ENCODE peak calls at places on chromosomes 4 and X, in seven cellular contexts. E is PC-3, X is mesendoderm, R is GM23248, Z is SK-N-SH, D is cardiac muscle cell, O is substantia nigra. K is an unnamed sample.
A peak's percentile ranks its signal among the peaks of the same experiment; 100 is the strongest.

GRCh38 chrX:69025802-69026301 is 139.4 kb downstream of the PJA1 start:
- DNase-seq in E (peak; percentile 94), O (no peak), D (no peak), X (no peak), Z (no peak), R (peak; percentile 28), K (no peak)

GRCh38 chr4:174244441-174244840 is 39.0 kb downstream of the FBXO8 start:
- DNase-seq in O (no peak), X (no peak), E (peak; percentile 35), R (peak; percentile 50), D (no peak), Z (no peak), K (no peak)

GRCh38 chr4:147773261-147774184 is 41.6 kb downstream of the ARHGAP10 start:
- DNase-seq in O (no peak), X (peak; percentile 33), R (peak; percentile 55), E (peak; percentile 39), D (no peak), Z (no peak), K (no peak)

GRCh38 chr4:114562176-114562904 is 36.3 kb upstream of the UGT8 start:
- DNase-seq in R (no peak), D (no peak), E (no peak), Z (no peak), X (peak; percentile 92), O (no peak), K (no peak)

GRCh38 chr4:150355858-150356455 is 226.0 kb upstream of the MAB21L2 start:
- DNase-seq in E (no peak), R (no peak), O (no peak), D (no peak), Z (no peak), X (no peak), K (no peak)

GRCh38 chr4:99362768-99363167 is 10.2 kb upstream of the ADH1C start:
- DNase-seq in E (no peak), O (no peak), X (no peak), Z (no peak), D (no peak), R (no peak), K (peak; percentile 23)

GRCh38 chr4:106869551-106869950 is 166.6 kb downstream of the DKK2 start:
- DNase-seq in E (no peak), D (no peak), X (no peak), O (no peak), Z (no peak), R (peak; percentile 86), K (no peak)

GRCh38 chr4:95539056-95539455 is 9.7 kb downstream of the UNC5C start:
- DNase-seq in Z (no peak), O (no peak), D (no peak), X (no peak), E (no peak), R (no peak), K (no peak)

GRCh38 chr4:8098506-8098905 is 60.1 kb downstream of the ABLIM2 start:
- DNase-seq in Z (no peak), R (no peak), X (no peak), O (no peak), D (no peak), E (no peak), K (no peak)

GRCh38 chr4:125722009-125722408 is 407.3 kb downstream of the FAT4 start:
- DNase-seq in X (no peak), R (no peak), O (no peak), E (no peak), Z (no peak), D (no peak), K (no peak)

GRCh38 chr4:76588268-76588667 is 153.2 kb downstream of the SHROOM3 start:
- DNase-seq in D (no peak), Z (no peak), X (peak; percentile 79), O (no peak), E (no peak), R (no peak), K (no peak)
- H3K27ac ChIP-seq in D (no peak overlapping the region), Z (peak overlapping the region; percentile 74), X (no peak overlapping the region), O (no peak overlapping the region), E (no peak overlapping the region), R (no peak overlapping the region), K (peak overlapping the region; percentile 8)

GRCh38 chrX:13693341-13693871 is 4.5 kb downstream of the RAB9A start:
- DNase-seq in O (no peak), E (no peak), R (peak; percentile 31), Z (no peak), D (no peak), X (peak; percentile 65), K (no peak)
- H3K27ac ChIP-seq in O (peak overlapping the region; percentile 51), E (no peak overlapping the region), R (peak overlapping the region; percentile 33), Z (no peak overlapping the region), D (peak overlapping the region; percentile 68), X (no peak overlapping the region), K (no peak overlapping the region)

GRCh38 chr4:101825953-101826352 is 35.4 kb downstream of the BANK1 start:
- DNase-seq in Z (no peak), D (no peak), R (no peak), X (no peak), E (no peak), O (no peak), K (no peak)
- H3K27ac ChIP-seq in Z (no peak overlapping the region), D (no peak overlapping the region), R (no peak overlapping the region), X (no peak overlapping the region), E (no peak overlapping the region), O (no peak overlapping the region), K (no peak overlapping the region)

GRCh38 chr4:186628058-186628711 is 72.8 kb upstream of the MTNR1A start:
- DNase-seq in Z (no peak), X (no peak), D (no peak), E (no peak), R (no peak), O (no peak), K (no peak)
- H3K27ac ChIP-seq in Z (no peak overlapping the region), X (peak overlapping the region; percentile 20), D (peak overlapping the region; percentile 5), E (no peak overlapping the region), R (no peak overlapping the region), O (no peak overlapping the region), K (no peak overlapping the region)

DNA sequence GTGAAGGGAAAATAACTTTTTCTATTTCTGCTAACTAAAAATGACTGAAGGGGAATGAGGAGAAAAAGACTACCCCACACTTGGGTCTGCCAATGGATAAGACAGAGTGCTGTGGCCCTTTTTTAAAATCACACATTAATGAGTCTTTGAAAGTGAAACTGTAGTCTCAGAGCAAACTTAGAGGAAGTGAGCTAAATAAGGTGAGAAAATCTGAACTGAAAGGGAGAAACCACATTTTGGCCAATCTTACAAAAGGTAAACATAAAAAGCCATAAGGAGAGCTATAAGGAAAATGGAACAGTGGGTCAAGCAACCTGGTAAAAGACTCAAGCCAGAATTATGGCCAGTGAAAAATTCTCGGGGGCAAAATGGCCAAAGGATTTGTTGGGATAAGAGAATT is 755.1 kb upstream of the IGFBP7 start:
- DNase-seq in R (no peak), E (no peak), D (no peak), O (no peak), X (no peak), Z (no peak), K (no peak)
- H3K27ac ChIP-seq in R (no peak overlapping the region), E (no peak overlapping the region), D (no peak overlapping the region), O (no peak overlapping the region), X (no peak overlapping the region), Z (no peak overlapping the region), K (no peak overlapping the region)

GRCh38 chr4:687048-687974 is 1.6 kb downstream of the SLC49A3 start:
- DNase-seq in O (no peak), E (peak; percentile 73), Z (peak; percentile 47), D (no peak), R (peak; percentile 98), X (peak; percentile 69), K (peak; percentile 89)
- H3K27ac ChIP-seq in O (no peak overlapping the region), E (peak overlapping the region; percentile 67), Z (peak overlapping the region; percentile 41), D (no peak overlapping the region), R (peak overlapping the region; percentile 96), X (no peak overlapping the region), K (peak overlapping the region; percentile 53)

GRCh38 chrX:15947648-15948317 is 93.2 kb upstream of the AP1S2 start:
- DNase-seq in Z (no peak), E (peak; percentile 64), R (peak; percentile 68), X (peak; percentile 91), D (no peak), O (no peak), K (no peak)
- H3K27ac ChIP-seq in Z (no peak overlapping the region), E (peak overlapping the region; percentile 60), R (peak overlapping the region; percentile 62), X (peak overlapping the region; percentile 51), D (no peak overlapping the region), O (no peak overlapping the region), K (no peak overlapping the region)

K was measured in heart right ventricle.